ENCODE peak calls at places on chromosomes 2 and 18, in four cellular contexts. R is GM12878, D is H1, Z is HepG2. N is an unnamed sample.

GRCh38 chr2:200587007-200587616 is 1.3 kb downstream of the AOX1 start:
- DNase-seq in R (no peak), D (no peak), Z (no peak), N (no peak)

GRCh38 chr2:224133387-224133786 is 94.3 kb upstream of the SERPINE2 start:
- DNase-seq in R (no peak), D (no peak), Z (no peak), N (no peak)

GRCh38 chr2:199261221-199261620 is 196.5 kb downstream of the SATB2 start:
- DNase-seq in R (no peak), D (no peak), Z (no peak), N (no peak)

GRCh38 chr2:2291500-2292260 is 39.4 kb downstream of the MYT1L start:
- DNase-seq in R (no peak), D (peak; percentile 76), Z (no peak), N (peak; percentile 33)

GRCh38 chr2:6926071-6926732 is 9.0 kb downstream of the RNF144A start:
- DNase-seq in R (no peak), D (peak; percentile 43), Z (no peak), N (no peak)

GRCh38 chr2:54558188-54558975 is 102.3 kb downstream of the SPTBN1 start:
- DNase-seq in R (no peak), D (peak; percentile 72), Z (peak; percentile 78), N (peak; percentile 79)

GRCh38 chr2:78109272-78109671 is 587.1 kb upstream of the LRRTM4 start:
- DNase-seq in R (no peak), D (no peak), Z (peak; percentile 74), N (no peak)

GRCh38 chr2:30230479-30230854 is 867 bp upstream of the LBH start:
- DNase-seq in R (no peak), D (peak; percentile 59), Z (no peak), N (no peak)

GRCh38 chr18:75365837-75366236 is 61.7 kb downstream of the SMIM21 start:
- DNase-seq in R (no peak), D (no peak), Z (no peak), N (no peak)

GRCh38 chr18:56475250-56475649 is 163.1 kb downstream of the TXNL1 start:
- DNase-seq in R (no peak), D (no peak), Z (no peak), N (no peak)

GRCh38 chr2:38274286-38275276 is 102.5 kb downstream of the ATL2 start:
- DNase-seq in R (peak; percentile 65), D (no peak), Z (peak; percentile 76), N (peak; percentile 71)

GRCh38 chr2:191617589-191617988 is 60.3 kb upstream of the NABP1 start:
- DNase-seq in R (peak; percentile 76), D (no peak), Z (no peak), N (no peak)

GRCh38 chr18:63317982-63318881 is 1.3 kb downstream of the BCL2 start:
- DNase-seq in R (no peak), D (peak; percentile 88), Z (no peak), N (peak; percentile 32)

GRCh38 chr2:17171446-17172049 is 346.7 kb downstream of the RAD51AP2 start:
- DNase-seq in R (no peak), D (peak; percentile 64), Z (peak; percentile 45), N (peak; percentile 52)

GRCh38 chr18:34467059-34467458 is 242.3 kb upstream of the NOL4 start:
- DNase-seq in R (peak; percentile 4), D (no peak), Z (no peak), N (no peak)

GRCh38 chr2:218406949-218407703 is 7.5 kb downstream of the CTDSP1 start:
- DNase-seq in R (peak; percentile 27), D (no peak), Z (no peak), N (no peak)

GRCh38 chr2:75200140-75200985 is 1.0 kb upstream of the TACR1 start:
- DNase-seq in R (no peak), D (peak; percentile 72), Z (no peak), N (no peak)

GRCh38 chr2:60959501-60959900 is 58.0 kb upstream of the PEX13 start:
- DNase-seq in R (no peak), D (no peak), Z (no peak), N (no peak)
- TF ChIP-seq YY1 in R (no peak), D (no peak), Z (no peak), N (no peak)

GRCh38 chr2:213726101-213726500 is 441.8 kb downstream of the SPAG16 start:
- DNase-seq in R (no peak), D (no peak), Z (no peak), N (no peak)

GRCh38 chr2:213723051-213723560 is 438.8 kb downstream of the SPAG16 start:
- DNase-seq in R (no peak), D (no peak), Z (no peak), N (peak; percentile 5)

GRCh38 chr2:213723707-213724106 is 439.4 kb downstream of the SPAG16 start:
- DNase-seq in R (no peak), D (no peak), Z (no peak), N (no peak)

DNA sequence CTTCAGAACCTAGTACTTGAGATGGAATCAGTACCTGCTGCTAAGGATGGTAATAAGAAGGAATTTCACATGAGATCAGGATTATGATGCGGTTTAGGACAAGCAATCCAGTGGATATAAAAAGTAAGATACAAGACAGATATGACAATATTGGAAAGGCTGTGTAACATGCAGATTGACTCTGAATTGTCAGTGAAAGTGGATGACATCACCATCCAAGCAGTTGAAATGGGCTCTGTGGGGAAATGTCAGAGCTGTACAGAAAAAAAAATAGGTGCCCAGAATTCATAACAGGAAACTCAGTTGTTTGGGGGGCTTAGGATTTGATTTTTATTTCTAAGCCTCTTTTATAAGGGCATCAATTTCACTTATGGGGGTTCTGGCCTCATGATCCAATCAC is 438.3 kb downstream of the SPAG16 start:
- DNase-seq in R (no peak), D (no peak), Z (no peak), N (no peak)
- TF ChIP-seq SUZ12 in R (no peak), D (no peak), Z (no peak), N (no peak)

DNA sequence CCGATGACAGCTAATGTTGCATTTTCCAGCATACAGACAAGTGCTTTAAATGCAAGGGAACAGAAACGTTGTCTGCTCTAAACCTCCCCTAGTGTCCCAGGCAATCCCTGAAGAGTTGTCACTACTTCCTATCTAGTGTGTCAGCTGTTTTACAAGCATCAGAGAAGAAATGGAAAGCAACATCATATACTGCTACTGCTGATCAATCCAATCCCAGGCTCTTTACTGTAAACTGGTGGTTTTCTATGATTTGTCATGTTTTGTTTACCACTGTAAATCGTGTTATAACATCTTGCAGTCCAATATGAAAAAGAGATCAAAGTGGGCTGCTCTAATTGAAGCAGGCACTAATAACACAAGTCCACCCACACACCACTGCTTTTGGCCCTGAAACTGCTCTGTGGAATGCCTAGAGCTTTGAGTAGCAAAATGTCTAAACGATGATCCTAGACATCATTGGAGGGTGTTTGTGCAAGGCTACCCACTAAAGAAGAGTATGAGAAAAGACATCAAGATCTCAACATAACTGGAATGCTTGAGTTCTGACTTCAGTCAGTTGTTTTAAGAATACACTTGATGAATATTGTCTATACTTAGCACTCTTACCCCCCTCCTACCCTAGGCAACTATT is 18.1 kb upstream of the ROCK1 start:
- DNase-seq in R (no peak), D (no peak), Z (no peak), N (no peak)
- TF ChIP-seq ZNF274 in R (no peak), D (no peak), Z (no peak), N (no peak)

GRCh38 chr2:236963631-236964030 is 122.1 kb upstream of the COPS8 start:
- DNase-seq in R (no peak), D (no peak), Z (no peak), N (no peak)

GRCh38 chr2:236965841-236966096 is 119.9 kb upstream of the COPS8 start:
- DNase-seq in R (no peak), D (no peak), Z (no peak), N (no peak)

GRCh38 chr2:236967499-236967783 is 118.2 kb upstream of the COPS8 start:
- DNase-seq in R (no peak), D (no peak), Z (no peak), N (no peak)

GRCh38 chr2:236964291-236964690 is 121.4 kb upstream of the COPS8 start:
- DNase-seq in R (no peak), D (no peak), Z (no peak), N (no peak)

GRCh38 chr2:236965021-236965840 is 120.5 kb upstream of the COPS8 start:
- DNase-seq in R (no peak), D (no peak), Z (no peak), N (peak; percentile 38)
- TF ChIP-seq YY1 in R (no peak), D (no peak), Z (no peak), N (no peak)

GRCh38 chr2:108937367-108938017 is 51.5 kb downstream of the EDAR start:
- DNase-seq in R (no peak), D (no peak), Z (no peak), N (no peak)

GRCh38 chr2:108940156-108940555 is 48.9 kb downstream of the EDAR start:
- DNase-seq in R (no peak), D (no peak), Z (no peak), N (no peak)

GRCh38 chr2:108936868-108937265 is 52.2 kb downstream of the EDAR start:
- DNase-seq in R (no peak), D (no peak), Z (no peak), N (no peak)

GRCh38 chr2:108936076-108936867 is 52.7 kb downstream of the EDAR start:
- DNase-seq in R (no peak), D (no peak), Z (no peak), N (no peak)

GRCh38 chr2:108938069-108938710 is 50.8 kb downstream of the EDAR start:
- DNase-seq in R (no peak), D (no peak), Z (no peak), N (no peak)
- TF ChIP-seq SUZ12 in R (no peak), D (no peak), Z (no peak), N (no peak)

DNA sequence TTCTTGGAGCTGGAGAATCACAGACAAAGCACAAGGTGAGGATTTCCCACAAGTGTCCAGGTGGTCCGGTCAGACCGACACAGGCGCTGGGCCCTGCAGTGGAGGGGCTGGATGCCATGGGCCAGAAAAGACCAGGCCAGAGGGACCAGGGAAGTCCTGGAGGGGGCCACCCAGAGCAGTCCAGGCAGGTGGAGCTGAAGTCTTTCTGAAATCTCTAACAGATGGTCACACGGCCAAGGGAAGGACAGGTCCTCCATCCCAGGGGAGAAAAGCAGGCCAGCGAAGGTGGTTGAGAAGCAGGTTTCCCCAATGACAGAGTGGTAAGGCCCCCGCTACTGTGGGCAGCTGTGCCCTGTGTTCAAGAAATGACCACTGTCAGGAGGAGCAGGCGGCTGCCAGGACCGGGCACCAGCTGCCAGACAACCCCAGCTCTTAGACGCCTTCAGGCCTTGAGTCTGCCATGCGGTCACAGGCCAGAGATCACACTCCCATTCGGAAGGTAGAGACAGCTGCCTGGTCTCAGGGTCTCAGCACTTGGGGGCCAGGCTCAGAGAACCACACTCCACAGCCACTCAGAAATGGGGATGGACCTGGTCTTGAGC is 25.9 kb downstream of the HS1BP3 start:
- DNase-seq in R (no peak), D (no peak), Z (no peak), N (no peak)
- TF ChIP-seq ZNF274 in R (no peak), D (no peak), Z (no peak), N (no peak)

N was measured in NT2/D1.